ENCODE peak calls at places on chromosomes 7 and 10, in six cellular contexts. One of them, this sample, is unnamed.

GRCh38 chr10:71216363-71216695 is 4.0 kb downstream of the UNC5B start:
- DNase-seq in A172: no peak
- DNase-seq in lower leg skin: peak
- DNase-seq in iPS-NIHi11: no peak
- DNase-seq in Caki2: no peak
- DNase-seq in AG08396: no peak
- DNase-seq in this sample: no peak

GRCh38 chr10:132876967-132877366 is 65.4 kb downstream of the CFAP46 start:
- DNase-seq in A172: no peak
- DNase-seq in Caki2: no peak
- DNase-seq in iPS-NIHi11: no peak
- DNase-seq in lower leg skin: peak
- DNase-seq in AG08396: no peak
- DNase-seq in this sample: no peak

GRCh38 chr7:82700739-82701138 is 257.2 kb upstream of the CACNA2D1 start:
- DNase-seq in iPS-NIHi11: peak
- DNase-seq in AG08396: no peak
- DNase-seq in A172: no peak
- DNase-seq in lower leg skin: no peak
- DNase-seq in Caki2: no peak
- DNase-seq in this sample: peak

GRCh38 chr10:108303149-108303548 is 1138.6 kb upstream of the SORCS1 start:
- DNase-seq in iPS-NIHi11: no peak
- DNase-seq in lower leg skin: no peak
- DNase-seq in Caki2: no peak
- DNase-seq in A172: peak
- DNase-seq in AG08396: no peak
- DNase-seq in this sample: no peak

GRCh38 chr7:71615017-71615416 is 483.1 kb downstream of the GALNT17 start:
- DNase-seq in iPS-NIHi11: no peak
- DNase-seq in Caki2: no peak
- DNase-seq in AG08396: no peak
- DNase-seq in lower leg skin: no peak
- DNase-seq in A172: peak
- DNase-seq in this sample: no peak

GRCh38 chr7:49643321-49643720 is 130.1 kb upstream of the VWC2 start:
- DNase-seq in iPS-NIHi11: no peak
- DNase-seq in Caki2: no peak
- DNase-seq in AG08396: no peak
- DNase-seq in A172: no peak
- DNase-seq in lower leg skin: no peak
- DNase-seq in this sample: no peak

GRCh38 chr7:6395898-6396582 is 51.7 kb downstream of the DAGLB start:
- DNase-seq in lower leg skin: no peak
- DNase-seq in iPS-NIHi11: no peak
- DNase-seq in AG08396: no peak
- DNase-seq in A172: no peak
- DNase-seq in Caki2: no peak
- DNase-seq in this sample: no peak

GRCh38 chr7:15580604-15581351 is 19.0 kb upstream of the AGMO start:
- DNase-seq in lower leg skin: no peak
- DNase-seq in iPS-NIHi11: no peak
- DNase-seq in Caki2: no peak
- DNase-seq in AG08396: no peak
- DNase-seq in A172: no peak
- DNase-seq in this sample: no peak

GRCh38 chr10:35576730-35577129 is 28.4 kb upstream of the GJD4 start:
- DNase-seq in Caki2: no peak
- DNase-seq in AG08396: no peak
- DNase-seq in lower leg skin: peak
- DNase-seq in A172: no peak
- DNase-seq in iPS-NIHi11: no peak
- DNase-seq in this sample: no peak

GRCh38 chr10:18104223-18104872 is 35.9 kb upstream of the CACNB2 start:
- DNase-seq in Caki2: peak
- DNase-seq in A172: peak
- DNase-seq in iPS-NIHi11: peak
- DNase-seq in lower leg skin: peak
- DNase-seq in AG08396: peak
- DNase-seq in this sample: peak

This sample was measured in hepatocyte.